ENCODE peak calls at places on chromosomes 3 and 15, in ten cellular contexts. I, A, S, L, P, U, C, V, T and O are unnamed samples.
A peak's percentile ranks its signal among the peaks of the same experiment; 100 is the strongest.

GRCh38 chr3:153209596-153209995 is 47.6 kb downstream of the RAP2B start:
- DNase-seq in I (no peak), A (no peak), S (peak; percentile 81), L (peak; percentile 68), P (no peak), U (peak; percentile 32), C (no peak), V (peak; percentile 21), T (peak; percentile 6), O (peak; percentile 38)

GRCh38 chr15:101221858-101222257 is 30.0 kb downstream of the CHSY1 start:
- DNase-seq in I (no peak), A (no peak), S (no peak), L (peak; percentile 36), P (no peak), U (peak; percentile 46), C (no peak), V (no peak), T (no peak), O (no peak)

GRCh38 chr15:78087944-78088772 is 4.2 kb upstream of the SH2D7 start:
- DNase-seq in I (peak; percentile 35), A (no peak), S (no peak), L (no peak), P (no peak), U (no peak), C (no peak), V (no peak), T (no peak), O (no peak)

GRCh38 chr15:23436421-23436820 is 10.6 kb downstream of the GOLGA6L2 start:
- DNase-seq in I (no peak), A (no peak), S (no peak), L (no peak), P (no peak), U (no peak), C (no peak), V (no peak), T (no peak), O (no peak)

GRCh38 chr15:89972085-89972484 is 29.0 kb upstream of the ZNF710 start:
- DNase-seq in I (no peak), A (no peak), S (no peak), L (no peak), P (no peak), U (no peak), C (no peak), V (no peak), T (no peak), O (peak; percentile 30)

GRCh38 chr3:190225186-190225692 is 97.0 kb downstream of the CLDN1 start:
- DNase-seq in I (no peak), A (no peak), S (no peak), L (peak; percentile 23), P (no peak), U (peak; percentile 25), C (peak; percentile 2), V (no peak), T (no peak), O (no peak)

GRCh38 chr3:82030932-82031331 is 269.5 kb upstream of the GBE1 start:
- DNase-seq in I (no peak), A (no peak), S (no peak), L (no peak), P (no peak), U (no peak), C (no peak), V (no peak), T (no peak), O (no peak)

GRCh38 chr3:135633078-135633477 is 332.4 kb upstream of the PPP2R3A start:
- DNase-seq in I (no peak), A (no peak), S (no peak), L (no peak), P (no peak), U (no peak), C (no peak), V (no peak), T (no peak), O (no peak)

GRCh38 chr3:151085889-151086483 is 522 bp downstream of the MED12L start:
- DNase-seq in I (peak; percentile 10), A (no peak), S (peak; percentile 86), L (peak; percentile 30), P (no peak), U (no peak), C (peak; percentile 82), V (no peak), T (peak; percentile 57), O (no peak)

GRCh38 chr15:72934006-72934405 is 118.3 kb upstream of the NEO1 start:
- DNase-seq in I (no peak), A (no peak), S (no peak), L (peak; percentile 42), P (no peak), U (peak; percentile 37), C (no peak), V (no peak), T (no peak), O (no peak)

GRCh38 chr15:71397377-71397776 is 282.1 kb downstream of the THSD4 start:
- DNase-seq in I (peak; percentile 56), A (no peak), S (no peak), L (no peak), P (peak; percentile 49), U (peak; percentile 50), C (no peak), V (no peak), T (no peak), O (no peak)

GRCh38 chr3:48416091-48416505 is 13.8 kb downstream of the PLXNB1 start:
- DNase-seq in I (no peak), A (no peak), S (peak; percentile 36), L (no peak), P (no peak), U (no peak), C (no peak), V (no peak), T (no peak), O (no peak)

GRCh38 chr3:12188681-12189287 is 30.1 kb upstream of the TIMP4 start:
- DNase-seq in I (no peak), A (no peak), S (no peak), L (no peak), P (no peak), U (no peak), C (no peak), V (no peak), T (no peak), O (no peak)

GRCh38 chr3:15110201-15110600 is 11.3 kb upstream of the RBSN start:
- DNase-seq in I (no peak), A (no peak), S (no peak), L (no peak), P (no peak), U (peak; percentile 6), C (no peak), V (no peak), T (no peak), O (no peak)

GRCh38 chr3:107432013-107432515 is 54.8 kb downstream of the CCDC54 start:
- DNase-seq in I (peak; percentile 13), A (no peak), S (no peak), L (peak; percentile 29), P (no peak), U (peak; percentile 42), C (peak; percentile 56), V (no peak), T (no peak), O (peak; percentile 28)

GRCh38 chr3:56467801-56468183 is 475 bp downstream of the ERC2 start:
- DNase-seq in I (no peak), A (no peak), S (no peak), L (no peak), P (no peak), U (no peak), C (peak; percentile 69), V (no peak), T (no peak), O (no peak)

GRCh38 chr15:32928876-32929275 is 211.1 kb downstream of the GREM1 start:
- DNase-seq in I (no peak), A (no peak), S (no peak), L (no peak), P (no peak), U (no peak), C (no peak), V (no peak), T (no peak), O (no peak)
- TF ChIP-seq CTCF in I (no peak), A (no peak), S (no peak), L (no peak), P (no peak), U (no peak), C (no peak), V (no peak), T (no peak), O (no peak)

GRCh38 chr15:48178612-48178931 is 477 bp upstream of the MYEF2 start:
- DNase-seq in I (no peak), A (no peak), S (no peak), L (peak; percentile 3), P (no peak), U (no peak), C (no peak), V (no peak), T (no peak), O (no peak)
- H3K4me3 ChIP-seq in I (peak overlapping the region; percentile 41), A (peak overlapping the region; percentile 47), S (peak overlapping the region; percentile 65), L (peak overlapping the region; percentile 43), P (peak overlapping the region; percentile 76), U (peak overlapping the region; percentile 83), C (peak overlapping the region; percentile 82), V (peak overlapping the region; percentile 75), T (peak overlapping the region; percentile 84), O (peak overlapping the region; percentile 70)

DNA sequence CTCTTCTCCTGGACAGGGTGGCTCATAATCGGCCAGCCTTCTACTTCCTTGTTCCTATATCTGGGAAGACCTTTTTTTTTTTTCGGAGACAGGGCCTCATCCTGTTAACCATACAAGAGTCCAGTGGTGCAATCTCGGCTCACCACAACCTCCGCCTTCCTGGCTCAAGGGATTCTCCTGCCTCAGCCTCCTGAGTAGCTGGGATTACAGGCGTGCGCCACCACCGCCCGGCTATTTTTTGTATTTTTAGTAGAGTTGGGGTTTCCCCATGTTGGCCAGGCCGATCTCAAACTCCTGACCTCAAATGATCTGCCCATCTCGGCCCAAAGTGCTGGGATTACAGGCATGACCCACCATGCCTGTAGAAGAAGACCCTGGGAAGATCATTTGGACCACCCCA is 4.5 kb downstream of the PLEKHO2 start:
- DNase-seq in I (no peak), A (no peak), S (no peak), L (no peak), P (no peak), U (peak; percentile 44), C (no peak), V (no peak), T (no peak), O (no peak)
- H3K4me1 ChIP-seq in I (peaks cover 35% of the 10 kb centered on the region), A (peaks cover 47% of the 10 kb centered on the region), S (peaks cover 49% of the 10 kb centered on the region), L (peaks cover 26% of the 10 kb centered on the region), P (peaks cover 75% of the 10 kb centered on the region), U (peaks cover 15% of the 10 kb centered on the region), C (peaks cover 35% of the 10 kb centered on the region), V (peaks cover 73% of the 10 kb centered on the region), T (peaks cover 15% of the 10 kb centered on the region), O (peaks cover 82% of the 10 kb centered on the region)

GRCh38 chr3:1179116-1179515 is 86.3 kb downstream of the CNTN6 start:
- DNase-seq in I (no peak), A (no peak), S (no peak), L (peak; percentile 79), P (no peak), U (peak; percentile 14), C (no peak), V (no peak), T (no peak), O (no peak)

GRCh38 chr3:1183320-1184048 is 90.7 kb downstream of the CNTN6 start:
- DNase-seq in I (no peak), A (no peak), S (no peak), L (peak; percentile 93), P (no peak), U (peak; percentile 40), C (no peak), V (no peak), T (no peak), O (no peak)
- TF ChIP-seq CTCF in I (no peak), A (no peak), S (no peak), L (no peak), P (no peak), U (no peak), C (no peak), V (no peak), T (no peak), O (no peak)